ENCODE peak calls at places on chromosome 9, in eight cellular contexts. One of them, this sample, is unnamed.

GRCh38 chr9:71384343-71384742 is 262.9 kb upstream of the TRPM3 start:
- DNase-seq in CD8-positive, alpha-beta memory T cell: no peak
- DNase-seq in effector memory CD4-positive, alpha-beta T cell: no peak
- DNase-seq in heart right ventricle: no peak
- DNase-seq in RPMI7951: no peak
- DNase-seq in coronary artery: no peak
- DNase-seq in tibial nerve: no peak
- DNase-seq in activated B cell treated with CpG ODN at 0.5 μM for 24 hours: no peak
- DNase-seq in this sample: no peak

GRCh38 chr9:967851-968641 is 8.4 kb upstream of the DMRT3 start:
- DNase-seq in tibial nerve: no peak
- DNase-seq in CD8-positive, alpha-beta memory T cell: no peak
- DNase-seq in RPMI7951: peak
- DNase-seq in effector memory CD4-positive, alpha-beta T cell: no peak
- DNase-seq in coronary artery: no peak
- DNase-seq in activated B cell treated with CpG ODN at 0.5 μM for 24 hours: no peak
- DNase-seq in heart right ventricle: no peak
- DNase-seq in this sample: peak

GRCh38 chr9:93167838-93168237 is 16.1 kb upstream of the WNK2 start:
- DNase-seq in activated B cell treated with CpG ODN at 0.5 μM for 24 hours: no peak
- DNase-seq in CD8-positive, alpha-beta memory T cell: no peak
- DNase-seq in RPMI7951: no peak
- DNase-seq in tibial nerve: no peak
- DNase-seq in effector memory CD4-positive, alpha-beta T cell: no peak
- DNase-seq in heart right ventricle: no peak
- DNase-seq in coronary artery: no peak
- DNase-seq in this sample: no peak

GRCh38 chr9:137502008-137502913 is 43.1 kb upstream of the NSMF start:
- DNase-seq in CD8-positive, alpha-beta memory T cell: no peak
- DNase-seq in activated B cell treated with CpG ODN at 0.5 μM for 24 hours: no peak
- DNase-seq in coronary artery: no peak
- DNase-seq in heart right ventricle: no peak
- DNase-seq in effector memory CD4-positive, alpha-beta T cell: no peak
- DNase-seq in tibial nerve: no peak
- DNase-seq in RPMI7951: peak
- DNase-seq in this sample: no peak

GRCh38 chr9:21692390-21692789 is 110.0 kb upstream of the MTAP start:
- DNase-seq in CD8-positive, alpha-beta memory T cell: no peak
- DNase-seq in heart right ventricle: no peak
- DNase-seq in activated B cell treated with CpG ODN at 0.5 μM for 24 hours: no peak
- DNase-seq in RPMI7951: no peak
- DNase-seq in effector memory CD4-positive, alpha-beta T cell: no peak
- DNase-seq in tibial nerve: no peak
- DNase-seq in coronary artery: no peak
- DNase-seq in this sample: no peak

GRCh38 chr9:121815556-121816448 is 164.4 kb downstream of the DAB2IP start:
- DNase-seq in tibial nerve: no peak
- DNase-seq in activated B cell treated with CpG ODN at 0.5 μM for 24 hours: no peak
- DNase-seq in effector memory CD4-positive, alpha-beta T cell: no peak
- DNase-seq in CD8-positive, alpha-beta memory T cell: no peak
- DNase-seq in RPMI7951: no peak
- DNase-seq in heart right ventricle: no peak
- DNase-seq in coronary artery: peak
- DNase-seq in this sample: no peak

GRCh38 chr9:37383393-37383792 is 39.1 kb upstream of the GRHPR start:
- DNase-seq in coronary artery: no peak
- DNase-seq in activated B cell treated with CpG ODN at 0.5 μM for 24 hours: no peak
- DNase-seq in heart right ventricle: no peak
- DNase-seq in effector memory CD4-positive, alpha-beta T cell: no peak
- DNase-seq in RPMI7951: no peak
- DNase-seq in CD8-positive, alpha-beta memory T cell: no peak
- DNase-seq in tibial nerve: no peak
- DNase-seq in this sample: no peak

GRCh38 chr9:6109571-6109970 is 94.1 kb upstream of the RANBP6 start:
- DNase-seq in tibial nerve: no peak
- DNase-seq in heart right ventricle: no peak
- DNase-seq in RPMI7951: no peak
- DNase-seq in CD8-positive, alpha-beta memory T cell: no peak
- DNase-seq in activated B cell treated with CpG ODN at 0.5 μM for 24 hours: no peak
- DNase-seq in effector memory CD4-positive, alpha-beta T cell: no peak
- DNase-seq in coronary artery: no peak
- DNase-seq in this sample: no peak

GRCh38 chr9:96447406-96447805 is 2.6 kb upstream of the HABP4 start:
- DNase-seq in CD8-positive, alpha-beta memory T cell: no peak
- DNase-seq in RPMI7951: peak
- DNase-seq in effector memory CD4-positive, alpha-beta T cell: no peak
- DNase-seq in tibial nerve: no peak
- DNase-seq in heart right ventricle: no peak
- DNase-seq in activated B cell treated with CpG ODN at 0.5 μM for 24 hours: no peak
- DNase-seq in coronary artery: no peak
- DNase-seq in this sample: no peak

GRCh38 chr9:116153765-116154333 is at the start of gene PAPPA:
- DNase-seq in effector memory CD4-positive, alpha-beta T cell: no peak
- DNase-seq in coronary artery: no peak
- DNase-seq in activated B cell treated with CpG ODN at 0.5 μM for 24 hours: no peak
- DNase-seq in tibial nerve: no peak
- DNase-seq in heart right ventricle: no peak
- DNase-seq in CD8-positive, alpha-beta memory T cell: no peak
- DNase-seq in RPMI7951: no peak
- DNase-seq in this sample: no peak

GRCh38 chr9:111176511-111176910 is 138.2 kb upstream of the LPAR1 start:
- DNase-seq in effector memory CD4-positive, alpha-beta T cell: no peak
- DNase-seq in RPMI7951: no peak
- DNase-seq in coronary artery: no peak
- DNase-seq in activated B cell treated with CpG ODN at 0.5 μM for 24 hours: no peak
- DNase-seq in CD8-positive, alpha-beta memory T cell: no peak
- DNase-seq in heart right ventricle: no peak
- DNase-seq in tibial nerve: no peak
- DNase-seq in this sample: no peak

GRCh38 chr9:114737118-114737517 is 55.1 kb upstream of the TEX48 start:
- DNase-seq in activated B cell treated with CpG ODN at 0.5 μM for 24 hours: no peak
- DNase-seq in effector memory CD4-positive, alpha-beta T cell: no peak
- DNase-seq in tibial nerve: no peak
- DNase-seq in RPMI7951: no peak
- DNase-seq in heart right ventricle: no peak
- DNase-seq in coronary artery: no peak
- DNase-seq in CD8-positive, alpha-beta memory T cell: peak
- DNase-seq in this sample: no peak

GRCh38 chr9:96654450-96655197 is 493 bp downstream of the PRXL2C start:
- DNase-seq in RPMI7951: peak
- DNase-seq in CD8-positive, alpha-beta memory T cell: peak
- DNase-seq in effector memory CD4-positive, alpha-beta T cell: peak
- DNase-seq in activated B cell treated with CpG ODN at 0.5 μM for 24 hours: peak
- DNase-seq in tibial nerve: peak
- DNase-seq in coronary artery: peak
- DNase-seq in heart right ventricle: peak
- DNase-seq in this sample: peak

GRCh38 chr9:35195683-35196082 is 33.9 kb downstream of the UNC13B start:
- DNase-seq in activated B cell treated with CpG ODN at 0.5 μM for 24 hours: no peak
- DNase-seq in CD8-positive, alpha-beta memory T cell: no peak
- DNase-seq in heart right ventricle: no peak
- DNase-seq in tibial nerve: no peak
- DNase-seq in coronary artery: no peak
- DNase-seq in effector memory CD4-positive, alpha-beta T cell: no peak
- DNase-seq in RPMI7951: peak
- DNase-seq in this sample: no peak

GRCh38 chr9:84583866-84584265 is 85.7 kb upstream of the NTRK2 start:
- DNase-seq in CD8-positive, alpha-beta memory T cell: no peak
- DNase-seq in RPMI7951: no peak
- DNase-seq in tibial nerve: no peak
- DNase-seq in effector memory CD4-positive, alpha-beta T cell: no peak
- DNase-seq in activated B cell treated with CpG ODN at 0.5 μM for 24 hours: no peak
- DNase-seq in coronary artery: no peak
- DNase-seq in heart right ventricle: no peak
- DNase-seq in this sample: no peak

GRCh38 chr9:97557606-97558095 is 56.2 kb downstream of the TMOD1 start:
- DNase-seq in RPMI7951: no peak
- DNase-seq in heart right ventricle: peak
- DNase-seq in tibial nerve: peak
- DNase-seq in activated B cell treated with CpG ODN at 0.5 μM for 24 hours: no peak
- DNase-seq in effector memory CD4-positive, alpha-beta T cell: no peak
- DNase-seq in CD8-positive, alpha-beta memory T cell: no peak
- DNase-seq in coronary artery: peak
- DNase-seq in this sample: peak

GRCh38 chr9:93555370-93555769 is 21.0 kb upstream of the PHF2 start:
- DNase-seq in RPMI7951: no peak
- DNase-seq in tibial nerve: no peak
- DNase-seq in CD8-positive, alpha-beta memory T cell: no peak
- DNase-seq in activated B cell treated with CpG ODN at 0.5 μM for 24 hours: no peak
- DNase-seq in effector memory CD4-positive, alpha-beta T cell: no peak
- DNase-seq in coronary artery: no peak
- DNase-seq in heart right ventricle: no peak
- DNase-seq in this sample: no peak